ENCODE peak calls at places on chromosomes 13 and 19, in five cellular contexts. G is GM10248, R is midbrain, H is hypothalamus, W is astrocyte of the cerebellum. O is an unnamed sample.

GRCh38 chr13:32734511-32734910 is 148.3 kb downstream of the PDS5B start:
- DNase-seq in G (no peak), R (no peak), H (no peak), W (no peak), O (no peak)

GRCh38 chr19:51136891-51137551 is 5.1 kb upstream of the SIGLEC7 start:
- DNase-seq in G (no peak), R (peak), H (no peak), W (no peak), O (no peak)

GRCh38 chr13:45542878-45543277 is 72.7 kb downstream of the ERICH6B start:
- DNase-seq in G (no peak), R (no peak), H (no peak), W (no peak), O (no peak)

GRCh38 chr19:15317392-15318011 is 14.8 kb downstream of the BRD4 start:
- DNase-seq in G (no peak), R (no peak), H (no peak), W (no peak), O (no peak)

GRCh38 chr13:79108914-79109643 is 297.0 kb downstream of the RBM26 start:
- DNase-seq in G (no peak), R (no peak), H (no peak), W (no peak), O (no peak)

GRCh38 chr13:51682691-51683090 is 98.4 kb downstream of the WDFY2 start:
- DNase-seq in G (no peak), R (no peak), H (no peak), W (no peak), O (no peak)

GRCh38 chr19:51086153-51086850 is 3.6 kb upstream of the KLK14 start:
- DNase-seq in G (no peak), R (no peak), H (no peak), W (no peak), O (no peak)

GRCh38 chr19:52542984-52543664 is 15.7 kb downstream of the ZNF808 start:
- DNase-seq in G (peak), R (no peak), H (no peak), W (no peak), O (no peak)

GRCh38 chr13:59531571-59532091 is 632.1 kb downstream of the DIAPH3 start:
- DNase-seq in G (no peak), R (peak), H (peak), W (peak), O (no peak)

GRCh38 chr19:39299404-39299803 is 3.2 kb downstream of the IFNL1 start:
- DNase-seq in G (no peak), R (no peak), H (no peak), W (no peak), O (no peak)

GRCh38 chr19:38384209-38385027 is 3.4 kb downstream of the GGN start:
- DNase-seq in G (no peak), R (no peak), H (no peak), W (no peak), O (no peak)

GRCh38 chr13:80235131-80235530 is 105.8 kb downstream of the SPRY2 start:
- DNase-seq in G (no peak), R (peak), H (no peak), W (no peak), O (no peak)

GRCh38 chr19:47013041-47013517 is 6.6 kb upstream of the NPAS1 start:
- DNase-seq in G (peak), R (peak), H (peak), W (peak), O (no peak)

GRCh38 chr19:12899891-12900518 is 9.0 kb downstream of the GCDH start:
- DNase-seq in G (peak), R (no peak), H (no peak), W (no peak), O (no peak)

GRCh38 chr19:2969104-2969504 is 8.3 kb upstream of the TLE6 start:
- DNase-seq in G (no peak), R (no peak), H (no peak), W (no peak), O (no peak)

GRCh38 chr13:20473139-20473538 is 52.5 kb downstream of the CRYL1 start:
- DNase-seq in G (no peak), R (no peak), H (no peak), W (no peak), O (no peak)

GRCh38 chr19:46461537-46461936 is 9.8 kb downstream of the PNMA8A start:
- DNase-seq in G (no peak), R (no peak), H (no peak), W (no peak), O (no peak)

GRCh38 chr13:97043302-97043701 is 49.0 kb upstream of the OXGR1 start:
- DNase-seq in G (no peak), R (no peak), H (no peak), W (peak), O (no peak)

GRCh38 chr19:53809518-53810186 is 14.5 kb downstream of the NLRP12 start:
- DNase-seq in G (no peak), R (no peak), H (no peak), W (no peak), O (no peak)

GRCh38 chr19:40139533-40140287 is 49.0 kb upstream of the ZNF780A start:
- DNase-seq in G (peak), R (peak), H (no peak), W (peak), O (no peak)

GRCh38 chr19:30757836-30758617 is 385.8 kb downstream of the ZNF536 start:
- DNase-seq in G (no peak), R (no peak), H (no peak), W (no peak), O (no peak)

GRCh38 chr13:33105387-33106005 is 89.3 kb downstream of the KL start:
- DNase-seq in G (no peak), R (peak), H (no peak), W (no peak), O (no peak)

GRCh38 chr19:21398851-21399250 is 1.9 kb downstream of the ZNF493 start:
- DNase-seq in G (no peak), R (no peak), H (no peak), W (no peak), O (no peak)

GRCh38 chr19:44708940-44709339 is 10.0 kb downstream of the CEACAM16 start:
- DNase-seq in G (no peak), R (no peak), H (no peak), W (no peak), O (no peak)

GRCh38 chr19:29690842-29691241 is 24.2 kb downstream of the C19orf12 start:
- DNase-seq in G (no peak), R (peak), H (no peak), W (no peak), O (no peak)

GRCh38 chr19:2274937-2275535 is 6.9 kb downstream of the PEAK3 start:
- DNase-seq in G (no peak), R (peak), H (peak), W (peak), O (no peak)

GRCh38 chr13:24284876-24285275 is 24.5 kb upstream of the C1QTNF9 start:
- DNase-seq in G (no peak), R (no peak), H (no peak), W (no peak), O (no peak)

GRCh38 chr13:40220299-40220935 is 446.0 kb downstream of the FOXO1 start:
- DNase-seq in G (no peak), R (no peak), H (no peak), W (no peak), O (no peak)

GRCh38 chr13:113671066-113672001 is 4.3 kb downstream of the GRK1 start:
- DNase-seq in G (no peak), R (no peak), H (no peak), W (no peak), O (no peak)